ENCODE peak calls at places on chromosomes 16 and 17, in six cellular contexts. One of them, this sample, is unnamed.
A peak's percentile ranks its signal among the peaks of the same experiment; 100 is the strongest.

GRCh38 chr17:39001703-39002637 is 34.8 kb upstream of the FBXO47 start:
- DNase-seq in lung: peak; percentile 68
- DNase-seq in sigmoid colon: peak; percentile 91
- DNase-seq in CD8-positive, alpha-beta memory T cell: no peak
- DNase-seq in heart left ventricle: peak; percentile 85
- DNase-seq in upper lobe of left lung: peak; percentile 80
- DNase-seq in this sample: no peak

GRCh38 chr17:75003070-75003956 is 9.2 kb upstream of the MRPL58 start:
- DNase-seq in heart left ventricle: no peak
- DNase-seq in lung: no peak
- DNase-seq in sigmoid colon: no peak
- DNase-seq in CD8-positive, alpha-beta memory T cell: no peak
- DNase-seq in upper lobe of left lung: no peak
- DNase-seq in this sample: no peak

GRCh38 chr17:40089085-40089895 is 11.1 kb downstream of the NR1D1 start:
- DNase-seq in lung: no peak
- DNase-seq in sigmoid colon: no peak
- DNase-seq in heart left ventricle: no peak
- DNase-seq in CD8-positive, alpha-beta memory T cell: no peak
- DNase-seq in upper lobe of left lung: no peak
- DNase-seq in this sample: no peak

GRCh38 chr17:49523706-49524472 is 28.8 kb downstream of the NGFR start:
- DNase-seq in heart left ventricle: no peak
- DNase-seq in CD8-positive, alpha-beta memory T cell: peak; percentile 42
- DNase-seq in upper lobe of left lung: peak; percentile 28
- DNase-seq in sigmoid colon: no peak
- DNase-seq in lung: no peak
- DNase-seq in this sample: peak; percentile 51

GRCh38 chr16:78744796-78745464 is 645.5 kb downstream of the WWOX start:
- DNase-seq in sigmoid colon: no peak
- DNase-seq in upper lobe of left lung: no peak
- DNase-seq in heart left ventricle: no peak
- DNase-seq in lung: no peak
- DNase-seq in CD8-positive, alpha-beta memory T cell: no peak
- DNase-seq in this sample: no peak

GRCh38 chr17:49687878-49688491 is 10.1 kb upstream of the SPOP start:
- DNase-seq in CD8-positive, alpha-beta memory T cell: no peak
- DNase-seq in sigmoid colon: no peak
- DNase-seq in lung: no peak
- DNase-seq in upper lobe of left lung: peak; percentile 57
- DNase-seq in heart left ventricle: no peak
- DNase-seq in this sample: peak; percentile 68

GRCh38 chr17:63694974-63695773 is 4.8 kb downstream of the LIMD2 start:
- DNase-seq in heart left ventricle: no peak
- DNase-seq in lung: no peak
- DNase-seq in upper lobe of left lung: no peak
- DNase-seq in sigmoid colon: no peak
- DNase-seq in CD8-positive, alpha-beta memory T cell: no peak
- DNase-seq in this sample: no peak

GRCh38 chr16:2008009-2008526 is 1.6 kb downstream of the ZNF598 start:
- DNase-seq in heart left ventricle: no peak
- DNase-seq in sigmoid colon: no peak
- DNase-seq in upper lobe of left lung: no peak
- DNase-seq in lung: no peak
- DNase-seq in CD8-positive, alpha-beta memory T cell: no peak
- DNase-seq in this sample: peak; percentile 33

GRCh38 chr17:1776857-1777256 is 15.0 kb downstream of the SERPINF1 start:
- DNase-seq in sigmoid colon: no peak
- DNase-seq in lung: no peak
- DNase-seq in heart left ventricle: no peak
- DNase-seq in CD8-positive, alpha-beta memory T cell: no peak
- DNase-seq in upper lobe of left lung: no peak
- DNase-seq in this sample: no peak

GRCh38 chr16:15529673-15530072 is 95.3 kb downstream of the BMERB1 start:
- DNase-seq in sigmoid colon: no peak
- DNase-seq in lung: no peak
- DNase-seq in CD8-positive, alpha-beta memory T cell: no peak
- DNase-seq in heart left ventricle: no peak
- DNase-seq in upper lobe of left lung: no peak
- DNase-seq in this sample: no peak

GRCh38 chr16:53503270-53503911 is 382 bp upstream of the AKTIP start:
- DNase-seq in upper lobe of left lung: peak; percentile 100
- DNase-seq in CD8-positive, alpha-beta memory T cell: peak; percentile 100
- DNase-seq in heart left ventricle: peak; percentile 100
- DNase-seq in lung: peak; percentile 100
- DNase-seq in sigmoid colon: peak; percentile 100
- DNase-seq in this sample: peak; percentile 100

GRCh38 chr16:10228779-10229178 is 46.6 kb upstream of the GRIN2A start:
- DNase-seq in lung: no peak
- DNase-seq in heart left ventricle: no peak
- DNase-seq in sigmoid colon: no peak
- DNase-seq in CD8-positive, alpha-beta memory T cell: no peak
- DNase-seq in upper lobe of left lung: no peak
- DNase-seq in this sample: no peak

GRCh38 chr17:42901535-42902229 is 1.1 kb downstream of the G6PC1 start:
- DNase-seq in heart left ventricle: no peak
- DNase-seq in upper lobe of left lung: no peak
- DNase-seq in lung: no peak
- DNase-seq in CD8-positive, alpha-beta memory T cell: no peak
- DNase-seq in sigmoid colon: no peak
- DNase-seq in this sample: no peak

GRCh38 chr16:50594332-50595260 is 46.4 kb downstream of the NKD1 start:
- DNase-seq in lung: no peak
- DNase-seq in upper lobe of left lung: no peak
- DNase-seq in CD8-positive, alpha-beta memory T cell: no peak
- DNase-seq in sigmoid colon: no peak
- DNase-seq in heart left ventricle: peak; percentile 47
- DNase-seq in this sample: no peak

GRCh38 chr17:18974407-18975149 is 22.6 kb downstream of the SLC5A10 start:
- DNase-seq in sigmoid colon: no peak
- DNase-seq in lung: no peak
- DNase-seq in CD8-positive, alpha-beta memory T cell: no peak
- DNase-seq in upper lobe of left lung: no peak
- DNase-seq in heart left ventricle: no peak
- DNase-seq in this sample: no peak

GRCh38 chr17:81714412-81715106 is 2.5 kb downstream of the SLC25A10 start:
- DNase-seq in lung: no peak
- DNase-seq in CD8-positive, alpha-beta memory T cell: no peak
- DNase-seq in upper lobe of left lung: no peak
- DNase-seq in heart left ventricle: no peak
- DNase-seq in sigmoid colon: peak; percentile 61
- DNase-seq in this sample: no peak

GRCh38 chr16:30805370-30806169 is 18.6 kb upstream of the ZNF629 start:
- DNase-seq in sigmoid colon: peak; percentile 95
- DNase-seq in heart left ventricle: peak; percentile 95
- DNase-seq in upper lobe of left lung: peak; percentile 92
- DNase-seq in CD8-positive, alpha-beta memory T cell: peak; percentile 38
- DNase-seq in lung: peak; percentile 87
- DNase-seq in this sample: peak; percentile 38

GRCh38 chr16:50584033-50584722 is 36.0 kb downstream of the NKD1 start:
- DNase-seq in heart left ventricle: peak; percentile 32
- DNase-seq in upper lobe of left lung: no peak
- DNase-seq in lung: no peak
- DNase-seq in sigmoid colon: no peak
- DNase-seq in CD8-positive, alpha-beta memory T cell: no peak
- DNase-seq in this sample: no peak

GRCh38 chr16:48277158-48277557 is 29.8 kb upstream of the ABCC11 start:
- DNase-seq in upper lobe of left lung: no peak
- DNase-seq in heart left ventricle: no peak
- DNase-seq in sigmoid colon: no peak
- DNase-seq in lung: no peak
- DNase-seq in CD8-positive, alpha-beta memory T cell: no peak
- DNase-seq in this sample: no peak

DNA sequence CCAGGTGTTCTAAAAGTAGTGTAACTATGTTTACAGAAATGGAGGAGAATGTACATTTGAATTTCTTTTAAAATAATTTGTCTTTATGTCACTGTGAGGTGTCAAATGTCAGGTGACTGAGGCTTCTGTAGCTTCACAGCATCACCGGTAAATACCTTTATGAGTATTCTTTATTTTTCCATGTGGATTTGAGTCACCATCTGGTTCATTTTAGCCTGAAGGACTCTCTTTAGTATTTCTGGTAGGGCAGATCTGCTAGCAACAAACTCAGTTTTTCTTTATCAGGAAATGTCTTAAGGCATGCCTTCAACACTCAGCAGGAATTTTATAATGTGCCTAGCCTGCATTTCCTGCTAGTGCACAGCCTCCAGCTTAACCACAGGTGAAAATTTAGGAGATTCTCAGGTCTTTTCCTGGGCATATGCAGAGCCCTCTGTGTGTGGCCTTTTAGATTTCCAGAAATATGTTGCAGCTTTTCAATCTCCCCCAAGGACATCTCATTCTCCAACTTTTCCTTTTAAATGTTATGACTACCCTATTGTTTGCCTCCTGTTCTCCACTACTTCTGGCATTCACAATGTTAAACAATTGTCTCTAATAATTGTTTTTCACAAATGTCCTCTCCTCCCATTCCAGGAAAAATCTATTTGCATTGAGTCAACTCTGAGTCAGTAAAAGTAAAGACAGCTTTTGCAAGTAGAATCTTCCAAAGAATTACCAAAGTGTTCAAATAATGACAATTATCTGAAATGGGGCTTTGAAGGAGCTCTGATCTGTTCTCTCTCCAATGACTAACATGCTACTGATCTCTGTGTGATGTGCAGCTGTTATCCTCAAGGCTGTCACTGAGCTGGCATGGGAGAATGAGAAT is 239.4 kb upstream of the CPHXL start:
- DNase-seq in upper lobe of left lung: no peak
- DNase-seq in heart left ventricle: no peak
- DNase-seq in sigmoid colon: no peak
- DNase-seq in CD8-positive, alpha-beta memory T cell: no peak
- DNase-seq in lung: no peak
- DNase-seq in this sample: no peak
- H3K4me1 ChIP-seq in upper lobe of left lung: no peaks in the 10 kb centered on the region
- H3K4me1 ChIP-seq in heart left ventricle: no peaks in the 10 kb centered on the region
- H3K4me1 ChIP-seq in sigmoid colon: no peaks in the 10 kb centered on the region
- H3K4me1 ChIP-seq in CD8-positive, alpha-beta memory T cell: no peaks in the 10 kb centered on the region
- H3K4me1 ChIP-seq in lung: no peaks in the 10 kb centered on the region
- H3K4me1 ChIP-seq in this sample: no peaks in the 10 kb centered on the region

GRCh38 chr17:82974136-82974952 is 105.1 kb upstream of the METRNL start:
- DNase-seq in heart left ventricle: no peak
- DNase-seq in CD8-positive, alpha-beta memory T cell: no peak
- DNase-seq in lung: no peak
- DNase-seq in upper lobe of left lung: no peak
- DNase-seq in sigmoid colon: no peak
- DNase-seq in this sample: no peak
- H3K4me1 ChIP-seq in heart left ventricle: no peaks in the 10 kb centered on the region
- H3K4me1 ChIP-seq in CD8-positive, alpha-beta memory T cell: peaks cover 14% of the 10 kb centered on the region
- H3K4me1 ChIP-seq in lung: no peaks in the 10 kb centered on the region
- H3K4me1 ChIP-seq in upper lobe of left lung: peaks cover 3% of the 10 kb centered on the region
- H3K4me1 ChIP-seq in sigmoid colon: no peaks in the 10 kb centered on the region
- H3K4me1 ChIP-seq in this sample: peaks cover 14% of the 10 kb centered on the region

GRCh38 chr17:30378797-30379302 is at the start of gene CPD:
- DNase-seq in sigmoid colon: peak; percentile 98
- DNase-seq in CD8-positive, alpha-beta memory T cell: peak; percentile 97
- DNase-seq in heart left ventricle: peak; percentile 98
- DNase-seq in upper lobe of left lung: peak; percentile 95
- DNase-seq in lung: peak; percentile 97
- DNase-seq in this sample: peak; percentile 96
- H3K4me1 ChIP-seq in sigmoid colon: peaks cover 23% of the 10 kb centered on the region
- H3K4me1 ChIP-seq in CD8-positive, alpha-beta memory T cell: peaks cover 39% of the 10 kb centered on the region
- H3K4me1 ChIP-seq in heart left ventricle: no peaks in the 10 kb centered on the region
- H3K4me1 ChIP-seq in upper lobe of left lung: peaks cover 16% of the 10 kb centered on the region
- H3K4me1 ChIP-seq in lung: peaks cover 5% of the 10 kb centered on the region
- H3K4me1 ChIP-seq in this sample: peaks cover 36% of the 10 kb centered on the region

DNA sequence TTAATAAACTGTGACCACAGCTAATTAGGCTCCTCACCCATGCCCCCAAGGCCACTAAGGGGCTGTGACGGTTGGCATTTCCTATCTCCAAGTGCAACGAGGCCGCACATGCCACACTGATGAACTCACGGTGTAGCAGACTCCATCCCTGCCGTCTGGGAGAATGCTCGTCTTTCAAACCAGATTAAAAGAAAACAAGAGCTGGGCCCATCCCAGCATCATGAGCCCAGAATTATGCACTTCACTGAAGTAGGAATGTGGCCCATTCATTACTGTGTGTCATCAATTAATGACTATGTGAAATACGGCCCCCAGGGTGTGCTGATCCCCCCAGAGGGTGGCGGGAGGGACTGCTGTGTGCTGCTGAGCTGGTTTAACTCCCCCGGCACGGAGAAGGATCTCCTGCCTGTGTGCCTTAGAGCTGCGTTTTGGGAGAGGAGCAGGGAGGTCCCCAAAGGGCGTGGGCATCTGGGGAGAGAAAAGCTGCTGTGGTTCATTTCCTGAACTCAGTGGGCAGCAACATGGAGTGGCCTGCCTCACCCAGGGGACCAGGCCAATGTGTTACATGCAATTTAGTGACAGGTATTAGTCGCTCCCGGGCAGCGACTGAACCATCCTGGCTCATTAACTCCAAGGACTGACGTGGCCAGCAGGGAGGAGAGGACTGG is 194.5 kb downstream of the FOXL1 start:
- DNase-seq in CD8-positive, alpha-beta memory T cell: no peak
- DNase-seq in lung: no peak
- DNase-seq in upper lobe of left lung: no peak
- DNase-seq in sigmoid colon: peak; percentile 49
- DNase-seq in heart left ventricle: no peak
- DNase-seq in this sample: no peak
- H3K4me1 ChIP-seq in CD8-positive, alpha-beta memory T cell: no peaks in the 10 kb centered on the region
- H3K4me1 ChIP-seq in lung: no peaks in the 10 kb centered on the region
- H3K4me1 ChIP-seq in upper lobe of left lung: no peaks in the 10 kb centered on the region
- H3K4me1 ChIP-seq in sigmoid colon: no peaks in the 10 kb centered on the region
- H3K4me1 ChIP-seq in heart left ventricle: no peaks in the 10 kb centered on the region
- H3K4me1 ChIP-seq in this sample: no peaks in the 10 kb centered on the region